ENCODE peak calls at places on chromosomes 6 and 20, in seven cellular contexts. F is HCT116, A is H1, E is SK-N-SH, S is HepG2, I is K562, J is GM12878. W is an unnamed sample. For H3K4me1, the result is how much of the 10 kb centered on the place peaks cover.

GRCh38 chr6:1908784-1909183 is 299.1 kb downstream of the FOXC1 start:
- DNase-seq in F (no peak), A (no peak), E (no peak), S (no peak), I (no peak), J (no peak), W (no peak)

GRCh38 chr20:10863337-10864060 is 189.7 kb upstream of the JAG1 start:
- DNase-seq in F (peak), A (no peak), E (no peak), S (no peak), I (no peak), J (no peak), W (no peak)

GRCh38 chr20:35292504-35293285 is 470 bp upstream of the FAM83C start:
- DNase-seq in F (no peak), A (no peak), E (no peak), S (no peak), I (no peak), J (no peak), W (no peak)

GRCh38 chr6:5151955-5152401 is 66.8 kb downstream of the PPP1R3G start:
- DNase-seq in F (no peak), A (no peak), E (no peak), S (no peak), I (no peak), J (no peak), W (no peak)

GRCh38 chr6:118875672-118876071 is 18.3 kb upstream of the ASF1A start:
- DNase-seq in F (no peak), A (no peak), E (no peak), S (no peak), I (no peak), J (no peak), W (no peak)

GRCh38 chr6:43763133-43763797 is 6.7 kb upstream of the VEGFA start:
- DNase-seq in F (no peak), A (no peak), E (no peak), S (no peak), I (no peak), J (no peak), W (no peak)

GRCh38 chr6:159487636-159488035 is 205.4 kb downstream of the SOD2 start:
- DNase-seq in F (no peak), A (no peak), E (no peak), S (no peak), I (no peak), J (no peak), W (no peak)

GRCh38 chr6:52174118-52174517 is 12.1 kb upstream of the IL17A start:
- DNase-seq in F (no peak), A (no peak), E (no peak), S (no peak), I (no peak), J (no peak), W (no peak)

GRCh38 chr20:48640871-48641270 is 186.9 kb downstream of the PREX1 start:
- DNase-seq in F (no peak), A (no peak), E (no peak), S (no peak), I (no peak), J (no peak), W (no peak)

GRCh38 chr20:19757973-19758887 is at the start of gene RIN2:
- DNase-seq in F (peak), A (peak), E (peak), S (peak), I (peak), J (no peak), W (peak)

GRCh38 chr6:11631008-11631407 is 93.5 kb downstream of the TMEM170B start:
- DNase-seq in F (no peak), A (no peak), E (peak), S (no peak), I (no peak), J (no peak), W (no peak)

GRCh38 chr6:144757730-144758129 is 472.6 kb downstream of the UTRN start:
- DNase-seq in F (no peak), A (no peak), E (no peak), S (no peak), I (no peak), J (no peak), W (no peak)

GRCh38 chr6:145497006-145497405 is 238.3 kb downstream of the EPM2A start:
- DNase-seq in F (no peak), A (no peak), E (no peak), S (no peak), I (no peak), J (no peak), W (no peak)

GRCh38 chr6:49336514-49337131 is 126.4 kb downstream of the MMUT start:
- DNase-seq in F (no peak), A (no peak), E (no peak), S (no peak), I (no peak), J (no peak), W (no peak)

GRCh38 chr20:47318027-47318595 is 38.4 kb downstream of the ZMYND8 start:
- DNase-seq in F (no peak), A (peak), E (no peak), S (peak), I (no peak), J (no peak), W (no peak)

GRCh38 chr20:4160761-4161305 is 145.5 kb upstream of the RNF24 start:
- DNase-seq in F (no peak), A (peak), E (no peak), S (peak), I (no peak), J (no peak), W (no peak)

GRCh38 chr6:138493413-138493812 is 5.9 kb downstream of the NHSL1 start:
- DNase-seq in F (no peak), A (no peak), E (no peak), S (no peak), I (no peak), J (no peak), W (no peak)

GRCh38 chr6:10429638-10430427 is 15.0 kb upstream of the TFAP2A start:
- DNase-seq in F (no peak), A (peak), E (peak), S (peak), I (peak), J (peak), W (no peak)

GRCh38 chr6:2663123-2663522 is 87.6 kb downstream of the MYLK4 start:
- DNase-seq in F (no peak), A (no peak), E (no peak), S (no peak), I (no peak), J (peak), W (no peak)

GRCh38 chr6:96651816-96652215 is 88.9 kb downstream of the FHL5 start:
- DNase-seq in F (no peak), A (no peak), E (no peak), S (no peak), I (no peak), J (peak), W (no peak)

GRCh38 chr6:145789443-145789842 is 25.2 kb downstream of the FBXO30 start:
- DNase-seq in F (no peak), A (no peak), E (no peak), S (no peak), I (no peak), J (no peak), W (no peak)

GRCh38 chr6:108897371-108897770 is 49.1 kb downstream of the ARMC2 start:
- DNase-seq in F (peak), A (no peak), E (no peak), S (no peak), I (no peak), J (no peak), W (no peak)

GRCh38 chr6:112041535-112041934 is 12.4 kb upstream of the CCN6 start:
- DNase-seq in F (no peak), A (no peak), E (no peak), S (no peak), I (no peak), J (no peak), W (no peak)

GRCh38 chr6:117025310-117025709 is 148.3 kb downstream of the RFX6 start:
- DNase-seq in F (no peak), A (no peak), E (no peak), S (no peak), I (no peak), J (no peak), W (no peak)

GRCh38 chr20:58233881-58234528 is 5.6 kb upstream of the ANKRD60 start:
- DNase-seq in F (no peak), A (peak), E (peak), S (peak), I (peak), J (no peak), W (no peak)

GRCh38 chr6:150322452-150322851 is 46.4 kb upstream of the IYD start:
- DNase-seq in F (no peak), A (no peak), E (no peak), S (no peak), I (no peak), J (no peak), W (no peak)

GRCh38 chr20:54476336-54476928 is 1.0 kb downstream of the DOK5 start:
- DNase-seq in F (no peak), A (no peak), E (no peak), S (no peak), I (no peak), J (no peak), W (no peak)

GRCh38 chr20:16404640-16405039 is 168.6 kb downstream of the KIF16B start:
- DNase-seq in F (no peak), A (no peak), E (no peak), S (no peak), I (no peak), J (no peak), W (no peak)

GRCh38 chr20:7772376-7772775 is 167.9 kb downstream of the HAO1 start:
- DNase-seq in F (no peak), A (no peak), E (no peak), S (no peak), I (no peak), J (no peak), W (no peak)

GRCh38 chr6:72151742-72152141 is 265.4 kb downstream of the RIMS1 start:
- DNase-seq in F (no peak), A (no peak), E (no peak), S (no peak), I (no peak), J (no peak), W (no peak)

GRCh38 chr6:127058936-127059335 is 59.5 kb upstream of the RSPO3 start:
- DNase-seq in F (no peak), A (no peak), E (no peak), S (no peak), I (no peak), J (no peak), W (no peak)

GRCh38 chr6:136566007-136566487 is 15.8 kb upstream of the MAP7 start:
- DNase-seq in F (no peak), A (no peak), E (no peak), S (no peak), I (peak), J (no peak), W (no peak)

GRCh38 chr6:83976037-83976755 is 57.4 kb upstream of the MRAP2 start:
- DNase-seq in F (no peak), A (no peak), E (no peak), S (no peak), I (no peak), J (no peak), W (no peak)

GRCh38 chr6:241331-241865 is 50.9 kb upstream of the DUSP22 start:
- DNase-seq in F (no peak), A (no peak), E (no peak), S (no peak), I (no peak), J (no peak), W (no peak)

GRCh38 chr6:152209211-152209610 is 401.7 kb downstream of the ESR1 start:
- DNase-seq in F (no peak), A (no peak), E (no peak), S (no peak), I (no peak), J (no peak), W (no peak)

GRCh38 chr6:170076466-170077165 is 214.3 kb downstream of the DLL1 start:
- DNase-seq in F (no peak), A (peak), E (peak), S (no peak), I (no peak), J (no peak), W (no peak)
- TF ChIP-seq SIN3A in F (no peak), A (no peak), E (no peak), S (no peak), I (no peak), J (no peak), W (no peak)

GRCh38 chr20:36852187-36852586 is 23.8 kb upstream of the TLDC2 start:
- DNase-seq in F (no peak), A (no peak), E (no peak), S (no peak), I (no peak), J (no peak), W (no peak)
- H3K4me1 ChIP-seq in F (under half), A (under half), E (under half), S (under half), I (under half), J (under half), W (under half)

GRCh38 chr6:6588064-6588923 is at the start of gene LY86:
- DNase-seq in F (no peak), A (no peak), E (no peak), S (no peak), I (no peak), J (peak), W (no peak)
- TF ChIP-seq POLR2AphosphoS5 in F (no peak), A (no peak), E (no peak), S (no peak), I (no peak), J (peak), W (no peak)

DNA sequence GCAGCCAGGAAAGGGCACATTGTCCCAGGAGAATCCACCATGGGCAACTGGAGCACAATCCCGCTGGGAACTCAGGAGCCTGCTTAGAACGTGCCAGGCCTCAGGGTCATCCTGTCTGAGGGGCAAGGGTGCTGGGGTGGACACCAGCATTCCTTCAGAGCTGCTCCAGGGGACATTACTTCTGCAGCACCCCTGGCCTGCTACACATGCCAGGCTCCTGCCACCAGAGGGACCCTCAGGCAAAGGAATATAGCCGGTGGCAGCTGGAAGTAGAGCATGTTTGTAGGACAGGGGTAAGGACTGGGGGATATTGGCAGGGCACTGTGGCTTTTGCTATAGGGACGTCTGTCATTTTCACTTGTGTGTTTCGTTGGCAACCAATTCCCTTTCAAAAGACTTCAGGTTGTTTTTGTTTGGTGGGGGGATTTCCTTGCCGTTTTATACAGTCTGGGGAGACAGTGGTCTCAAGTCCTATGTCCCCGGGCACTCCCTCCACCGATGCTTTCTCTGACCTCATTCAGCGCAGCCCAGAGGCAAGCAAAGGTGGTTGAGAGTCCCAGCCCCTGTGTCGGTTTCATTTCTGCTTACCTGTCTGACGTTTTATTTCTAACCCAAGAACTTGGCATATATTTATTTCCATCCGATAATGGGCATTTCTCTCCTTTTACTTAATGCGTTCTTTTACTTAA is 130.8 kb downstream of the JPH2 start:
- DNase-seq in F (no peak), A (peak), E (peak), S (peak), I (no peak), J (no peak), W (no peak)
- TF ChIP-seq SIN3A in F (no peak), A (no peak), E (no peak), S (no peak), I (no peak), J (no peak), W (no peak)

GRCh38 chr6:29447670-29448069 is 8.6 kb downstream of the OR10C1 start:
- DNase-seq in F (no peak), A (no peak), E (no peak), S (no peak), I (no peak), J (no peak), W (no peak)
- H3K4me1 ChIP-seq in F (under half), A (under half), E (under half), S (under half), I (under half), J (under half), W (under half)

DNA sequence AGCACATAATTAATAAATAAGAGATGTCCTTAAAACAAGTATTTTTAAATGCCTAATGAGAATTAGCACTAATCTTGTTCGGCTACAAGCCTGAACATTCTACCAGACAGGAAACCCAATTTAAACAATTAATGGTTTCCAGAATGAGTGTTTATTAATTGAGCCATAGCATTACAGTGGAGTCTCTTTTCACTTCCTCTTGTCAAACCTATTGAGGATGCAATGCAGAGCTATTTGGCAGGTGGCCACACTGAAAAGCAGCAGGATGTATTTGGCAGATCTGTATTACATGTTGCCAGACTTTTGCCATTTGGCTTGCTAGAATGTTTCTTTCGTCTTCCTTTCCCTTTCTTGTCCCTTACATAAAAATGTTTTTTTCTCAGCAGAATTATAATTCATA is 475.2 kb upstream of the MARCKS start:
- DNase-seq in F (no peak), A (no peak), E (peak), S (no peak), I (no peak), J (peak), W (no peak)
- TF ChIP-seq POLR2AphosphoS5 in F (no peak), A (no peak), E (peak), S (no peak), I (no peak), J (no peak), W (no peak)

DNA sequence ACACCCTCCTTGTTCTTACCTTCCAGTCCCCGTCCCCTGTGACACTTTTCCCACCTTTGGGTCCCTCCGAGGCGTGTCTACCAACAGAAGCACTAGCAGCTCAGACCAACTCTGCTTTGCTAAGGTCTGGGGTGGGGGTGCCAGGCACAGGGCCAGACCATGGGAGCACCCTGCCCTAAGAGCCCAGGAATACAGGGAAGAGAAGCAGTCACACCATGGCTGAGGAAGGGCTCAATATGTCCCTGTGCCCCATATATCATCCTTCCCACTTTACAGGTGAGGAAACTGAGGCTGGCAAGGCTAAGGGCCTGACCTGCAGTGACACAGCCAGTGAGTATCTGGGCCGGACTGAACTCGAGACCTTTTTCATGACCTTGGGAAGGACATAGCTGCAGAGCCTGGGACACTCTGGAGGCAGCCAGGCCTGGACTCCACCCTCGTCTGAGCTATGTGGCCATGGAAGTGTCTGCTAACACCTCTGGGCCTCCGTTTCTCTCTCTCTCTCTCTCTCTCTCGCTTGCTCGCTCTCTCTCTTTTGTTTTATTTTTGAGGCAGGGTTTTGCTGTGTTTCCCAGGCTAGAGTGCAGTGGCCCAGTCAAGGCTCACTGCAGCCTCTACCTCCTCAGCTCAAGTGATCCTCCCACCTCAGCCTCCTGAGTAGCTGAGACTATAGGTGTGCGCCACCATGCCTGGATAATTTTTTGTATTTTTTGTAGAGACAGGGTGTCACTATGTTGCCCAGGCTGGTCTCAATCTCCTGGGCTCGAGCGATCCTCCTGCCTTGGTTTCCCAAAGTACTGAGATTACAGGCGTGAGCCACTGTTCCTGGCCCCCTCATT is 156.7 kb downstream of the GRM4 start:
- DNase-seq in F (no peak), A (peak), E (peak), S (no peak), I (no peak), J (no peak), W (no peak)
- TF ChIP-seq SIN3A in F (no peak), A (no peak), E (no peak), S (no peak), I (no peak), J (no peak), W (no peak)

GRCh38 chr6:30727920-30728605 is 7.9 kb downstream of the TUBB start:
- DNase-seq in F (no peak), A (no peak), E (peak), S (no peak), I (no peak), J (no peak), W (no peak)
- H3K4me1 ChIP-seq in F (under half), A (under half), E (under half), S (under half), I (under half), J (under half), W (under half)

GRCh38 chr6:36196049-36196879 is at the start of gene BRPF3:
- DNase-seq in F (no peak), A (peak), E (peak), S (peak), I (peak), J (no peak), W (no peak)
- TF ChIP-seq POLR2AphosphoS5 in F (peak), A (peak), E (peak), S (peak), I (no peak), J (peak), W (no peak)